ENCODE peak calls at places on chromosome 15, in four cellular contexts. M, U, K and H are unnamed samples.

GRCh38 chr15:36313021-36313420 is 266.4 kb upstream of the CDIN1 start:
- DNase-seq in M (no peak), U (no peak), K (no peak), H (no peak)

GRCh38 chr15:22868928-22869327 is 30.5 kb downstream of the NIPA2 start:
- DNase-seq in M (no peak), U (no peak), K (no peak), H (no peak)

GRCh38 chr15:80549191-80549590 is 145.0 kb downstream of the ARNT2 start:
- DNase-seq in M (no peak), U (no peak), K (peak), H (no peak)

GRCh38 chr15:45801543-45801942 is 166.7 kb downstream of the SQOR start:
- DNase-seq in M (no peak), U (no peak), K (no peak), H (no peak)

GRCh38 chr15:60569596-60569995 is 90.7 kb upstream of the ICE2 start:
- DNase-seq in M (no peak), U (no peak), K (no peak), H (no peak)

GRCh38 chr15:47756872-47757271 is 39.6 kb downstream of the SEMA6D start:
- DNase-seq in M (peak), U (no peak), K (peak), H (no peak)

GRCh38 chr15:65856821-65857455 is 12.4 kb upstream of the RAB11A start:
- DNase-seq in M (peak), U (peak), K (peak), H (no peak)

GRCh38 chr15:90585863-90586262 is 56.1 kb downstream of the CRTC3 start:
- DNase-seq in M (no peak), U (no peak), K (no peak), H (no peak)

GRCh38 chr15:31303434-31304073 is 23.1 kb upstream of the KLF13 start:
- DNase-seq in M (no peak), U (no peak), K (no peak), H (no peak)

GRCh38 chr15:74322558-74323180 is 44.8 kb downstream of the CYP11A1 start:
- DNase-seq in M (peak), U (peak), K (peak), H (peak)

GRCh38 chr15:95644476-95644875 is 686.0 kb upstream of the NR2F2 start:
- DNase-seq in M (no peak), U (no peak), K (no peak), H (no peak)

GRCh38 chr15:44811347-44811746 is 75.0 kb downstream of the TRIM69 start:
- DNase-seq in M (no peak), U (no peak), K (no peak), H (no peak)

GRCh38 chr15:49621327-49622210 is 721 bp downstream of the DTWD1 start:
- DNase-seq in M (peak), U (no peak), K (no peak), H (no peak)

GRCh38 chr15:64071931-64072765 is 21.5 kb downstream of the CIAO2A start:
- DNase-seq in M (no peak), U (no peak), K (peak), H (no peak)

GRCh38 chr15:74957301-74958035 is 896 bp upstream of the RPP25 start:
- DNase-seq in M (no peak), U (peak), K (peak), H (no peak)